ENCODE peak calls at places on chromosomes 16 and 17, in eight cellular contexts. M is tibial artery, J is heart right ventricle, S is astrocyte of the spinal cord, I is prostate gland, C is lower lobe of right lung, E is HFF-Myc, V is lower leg skin. O is an unnamed sample.
A peak's percentile ranks its signal among the peaks of the same experiment; 100 is the strongest.

GRCh38 chr16:72224260-72224768 is 52.4 kb upstream of the PMFBP1 start:
- DNase-seq in M (no peak), V (no peak), C (no peak), I (no peak), J (no peak), S (no peak), E (no peak), O (no peak)

GRCh38 chr17:64630309-64631223 is 31.5 kb downstream of the SMURF2 start:
- DNase-seq in J (no peak), V (no peak), E (no peak), M (no peak), C (no peak), S (no peak), I (no peak), O (no peak)

GRCh38 chr17:48127371-48128051 is 19.9 kb downstream of the SNX11 start:
- DNase-seq in M (no peak), S (no peak), J (no peak), I (no peak), V (no peak), E (peak; percentile 66), C (no peak), O (no peak)

GRCh38 chr17:29571883-29572681 is 3.6 kb downstream of the TP53I13 start:
- DNase-seq in M (no peak), V (peak; percentile 15), J (peak; percentile 44), S (no peak), I (no peak), E (no peak), C (no peak), O (no peak)

GRCh38 chr16:67668495-67669157 is 2.0 kb downstream of the C16orf86 start:
- DNase-seq in E (no peak), J (peak; percentile 15), V (no peak), I (no peak), C (peak; percentile 49), S (no peak), M (no peak), O (no peak)

GRCh38 chr17:6700948-6701307 is 12.2 kb downstream of the SLC13A5 start:
- DNase-seq in M (no peak), J (no peak), C (no peak), E (no peak), S (no peak), I (no peak), V (no peak), O (no peak)

GRCh38 chr17:8155341-8156173 is 3.4 kb upstream of the PER1 start:
- DNase-seq in S (no peak), E (no peak), M (no peak), J (no peak), I (peak; percentile 72), V (peak; percentile 63), C (peak; percentile 45), O (peak; percentile 50)

GRCh38 chr16:47065766-47066688 is 77.7 kb downstream of the NETO2 start:
- DNase-seq in I (no peak), V (no peak), C (no peak), S (no peak), M (no peak), E (no peak), J (no peak), O (no peak)

GRCh38 chr17:74770498-74771318 is 5.4 kb downstream of the NAT9 start:
- DNase-seq in S (peak; percentile 51), J (peak; percentile 75), M (no peak), I (peak; percentile 83), C (peak; percentile 81), V (no peak), E (no peak), O (no peak)

GRCh38 chr17:70357196-70357595 is 187.9 kb downstream of the KCNJ2 start:
- DNase-seq in S (peak; percentile 28), M (no peak), I (no peak), E (no peak), C (no peak), J (no peak), V (no peak), O (no peak)

GRCh38 chr17:72587156-72587555 is 466.3 kb downstream of the SOX9 start:
- DNase-seq in V (no peak), E (no peak), M (no peak), I (no peak), J (no peak), S (peak; percentile 47), C (no peak), O (no peak)

GRCh38 chr17:17784599-17785264 is 52.1 kb downstream of the SREBF1 start:
- DNase-seq in J (no peak), E (no peak), I (no peak), V (no peak), M (no peak), S (no peak), C (no peak), O (no peak)

GRCh38 chr17:66748578-66748977 is 86.3 kb upstream of the CACNG5 start:
- DNase-seq in E (no peak), S (no peak), M (no peak), I (no peak), V (no peak), J (no peak), C (no peak), O (no peak)

DNA sequence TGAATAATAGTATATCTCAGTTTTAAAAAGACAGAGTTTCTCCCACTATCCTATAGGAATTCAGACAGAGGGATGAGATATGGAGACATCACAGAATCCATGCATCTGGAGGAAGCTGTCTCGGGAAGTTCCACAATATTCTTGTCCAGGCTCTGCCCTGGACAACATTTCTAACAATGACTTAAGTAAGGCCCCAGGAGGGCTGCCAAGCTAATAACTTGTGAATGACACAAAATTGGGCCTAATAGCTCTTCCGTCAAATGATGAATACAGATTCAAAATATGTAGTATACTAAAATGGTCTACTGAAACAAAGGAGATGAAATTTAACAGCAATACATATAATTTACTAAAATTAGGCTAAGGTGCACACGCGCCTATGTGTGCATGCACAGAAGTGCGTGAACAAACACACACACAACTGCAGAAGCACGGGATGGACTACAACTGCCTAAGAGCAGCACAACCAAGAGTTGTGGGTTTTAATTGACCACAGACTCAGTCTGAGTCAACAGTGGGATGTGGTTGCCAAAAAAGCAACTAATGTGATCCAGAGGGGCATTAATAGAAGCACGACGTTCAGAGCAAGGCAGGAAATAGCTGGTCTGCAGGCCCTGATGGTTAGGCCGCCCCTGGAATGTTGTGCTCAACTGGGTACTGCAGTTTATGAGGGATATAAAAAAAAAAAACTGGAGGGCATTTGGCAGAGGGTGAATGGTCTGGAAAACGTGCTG is 26.3 kb upstream of the HS3ST2 start:
- DNase-seq in E (peak; percentile 98), M (no peak), J (no peak), S (peak; percentile 48), C (no peak), I (peak; percentile 29), V (peak; percentile 22), O (peak; percentile 1)
- H3K4me3 ChIP-seq in E (no peak overlapping the region), M (no peak overlapping the region), J (no peak overlapping the region), S (no peak overlapping the region), C (no peak overlapping the region), I (no peak overlapping the region), V (no peak overlapping the region), O (no peak overlapping the region)

GRCh38 chr17:42373896-42374295 is 14.3 kb downstream of the STAT3 start:
- DNase-seq in M (no peak), V (no peak), S (no peak), J (no peak), E (no peak), C (no peak), I (no peak), O (no peak)

GRCh38 chr17:42381898-42382297 is 6.3 kb downstream of the STAT3 start:
- DNase-seq in E (no peak), M (no peak), I (no peak), C (no peak), J (no peak), S (no peak), V (no peak), O (no peak)

GRCh38 chr17:42380935-42381334 is 7.3 kb downstream of the STAT3 start:
- DNase-seq in E (no peak), V (no peak), I (no peak), S (no peak), C (no peak), J (no peak), M (no peak), O (no peak)

GRCh38 chr17:42378597-42379594 is 9.3 kb downstream of the STAT3 start:
- DNase-seq in S (peak; percentile 51), M (no peak), E (no peak), V (no peak), I (no peak), J (no peak), C (no peak), O (peak; percentile 68)
- TF ChIP-seq CTCF in S (no peak), M (no peak), E (no peak), V (no peak), I (no peak), J (no peak), C (no peak), O (no peak)

GRCh38 chr17:56571456-56571855 is 22.0 kb upstream of the NOG start:
- DNase-seq in C (no peak), J (no peak), E (no peak), S (no peak), V (no peak), I (no peak), M (no peak), O (no peak)

GRCh38 chr17:56577810-56578209 is 15.7 kb upstream of the NOG start:
- DNase-seq in V (no peak), C (no peak), I (no peak), M (no peak), J (peak; percentile 20), E (no peak), S (no peak), O (no peak)

GRCh38 chr17:56581635-56582605 is 11.6 kb upstream of the NOG start:
- DNase-seq in C (no peak), M (no peak), J (no peak), V (no peak), E (no peak), S (no peak), I (no peak), O (no peak)

GRCh38 chr17:56577190-56577589 is 16.3 kb upstream of the NOG start:
- DNase-seq in M (no peak), J (no peak), E (no peak), C (no peak), I (no peak), V (no peak), S (no peak), O (no peak)
- H3K4me3 ChIP-seq in M (no peak overlapping the region), J (no peak overlapping the region), E (no peak overlapping the region), C (no peak overlapping the region), I (no peak overlapping the region), V (no peak overlapping the region), S (no peak overlapping the region), O (no peak overlapping the region)

GRCh38 chr17:32608267-32608666 is 121.5 kb downstream of the CDK5R1 start:
- DNase-seq in M (no peak), C (no peak), E (no peak), J (no peak), I (no peak), S (no peak), V (no peak), O (no peak)

GRCh38 chr17:32610027-32610650 is 123.3 kb downstream of the CDK5R1 start:
- DNase-seq in S (no peak), E (no peak), M (no peak), C (no peak), J (no peak), V (no peak), I (no peak), O (no peak)

GRCh38 chr17:32604966-32605365 is 118.2 kb downstream of the CDK5R1 start:
- DNase-seq in V (no peak), M (no peak), E (no peak), S (no peak), C (no peak), I (no peak), J (no peak), O (no peak)

GRCh38 chr17:32610943-32611342 is 124.2 kb downstream of the CDK5R1 start:
- DNase-seq in J (no peak), S (no peak), I (no peak), C (no peak), E (no peak), M (no peak), V (no peak), O (no peak)

GRCh38 chr17:32609085-32609484 is 122.3 kb downstream of the CDK5R1 start:
- DNase-seq in M (no peak), V (no peak), C (peak; percentile 68), E (no peak), S (peak; percentile 11), J (peak; percentile 57), I (peak; percentile 59), O (no peak)
- TF ChIP-seq CTCF in M (no peak), V (no peak), C (peak; percentile 39), E (peak; percentile 19), S (peak; percentile 27), J (no peak), I (no peak), O (no peak)